ENCODE peak calls at places on chromosome 12, in five cellular contexts. L, W, E, Y and I are unnamed samples. For H3K4me1, the result is how much of the 10 kb centered on the place peaks cover.

GRCh38 chr12:10031318-10031717 is 836 bp downstream of the CLEC9A start:
- DNase-seq in Y (no peak), E (no peak), L (no peak), W (no peak), I (no peak)

GRCh38 chr12:103456006-103456405 is 39.8 kb downstream of the C12orf42 start:
- DNase-seq in L (no peak), W (no peak), E (no peak), Y (no peak), I (no peak)

GRCh38 chr12:6141048-6141447 is 16.6 kb upstream of the VWF start:
- DNase-seq in E (peak), W (no peak), Y (peak), L (no peak), I (peak)

GRCh38 chr12:11433664-11434063 is 38.3 kb upstream of the PRB2 start:
- DNase-seq in L (no peak), Y (no peak), E (no peak), W (no peak), I (no peak)

GRCh38 chr12:62001424-62001823 is 258.8 kb upstream of the USP15 start:
- DNase-seq in L (no peak), W (no peak), Y (no peak), E (no peak), I (no peak)

GRCh38 chr12:101040936-101041335 is 169.1 kb downstream of the SLC5A8 start:
- DNase-seq in L (no peak), W (no peak), E (no peak), Y (no peak), I (no peak)

GRCh38 chr12:33439587-33440011 is at the start of gene SYT10:
- DNase-seq in E (no peak), W (no peak), Y (no peak), L (no peak), I (peak)

GRCh38 chr12:53997324-53998173 is 2.4 kb upstream of the HOXC9 start:
- DNase-seq in E (no peak), L (no peak), W (no peak), Y (no peak), I (no peak)

GRCh38 chr12:47458273-47458672 is 247.6 kb downstream of the RPAP3 start:
- DNase-seq in L (peak), Y (no peak), E (no peak), W (no peak), I (no peak)

GRCh38 chr12:3777206-3777809 is 24.4 kb upstream of the CRACR2A start:
- DNase-seq in L (peak), E (no peak), Y (no peak), W (no peak), I (no peak)

GRCh38 chr12:113837528-113838296 is 128.4 kb downstream of the RBM19 start:
- DNase-seq in L (no peak), W (no peak), Y (no peak), E (no peak), I (no peak)

GRCh38 chr12:131190965-131191364 is 237.3 kb downstream of the ADGRD1 start:
- DNase-seq in Y (no peak), E (no peak), W (no peak), L (no peak), I (no peak)

DNA sequence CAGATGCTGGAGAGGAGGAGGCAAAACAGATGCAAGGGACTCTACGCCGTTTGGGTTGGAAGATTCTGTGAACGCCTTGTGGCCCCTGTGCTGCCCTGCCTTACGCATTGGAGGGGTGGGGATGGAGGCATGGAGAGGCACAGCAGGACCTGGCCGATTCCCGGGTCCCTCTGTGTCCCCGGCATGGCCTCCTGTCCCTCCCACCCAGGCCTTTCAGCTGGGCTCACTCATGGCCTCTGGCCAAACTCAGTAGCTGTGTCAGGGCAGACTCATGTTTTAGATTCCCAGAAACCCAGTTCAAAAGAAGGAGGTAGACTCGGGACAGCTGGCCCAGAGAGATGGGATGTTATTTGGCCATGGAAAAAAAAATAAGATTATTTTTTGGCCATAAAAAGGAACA is 40.1 kb downstream of the TESC start:
- DNase-seq in L (no peak), W (no peak), E (no peak), Y (no peak), I (no peak)
- H3K4me1 ChIP-seq in L (under half), W (under half), E (under half), Y (under half), I (under half)

DNA sequence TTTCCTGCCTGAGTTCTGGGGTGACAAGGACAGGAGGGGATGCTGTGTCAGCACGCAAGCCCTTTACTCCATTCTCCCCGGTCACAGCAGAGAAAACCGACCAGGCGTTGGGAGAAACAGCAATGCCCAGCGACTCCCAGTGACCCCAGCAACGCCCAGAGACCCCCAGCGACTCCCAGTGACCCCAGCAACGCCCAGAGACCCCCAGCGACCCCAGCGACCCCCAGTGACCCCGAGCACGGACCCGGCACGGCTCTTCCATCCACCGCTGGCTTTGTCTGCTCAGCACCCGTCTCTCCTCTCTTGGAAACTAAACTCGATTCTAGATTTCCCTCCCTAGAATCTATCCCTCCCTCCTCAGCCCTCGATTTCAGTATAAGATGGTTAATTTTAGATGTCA is 38.5 kb upstream of the GALNT9 start:
- DNase-seq in W (peak), E (no peak), Y (no peak), L (no peak), I (peak)
- H3K4me1 ChIP-seq in W (under half), E (under half), Y (under half), L (under half), I (under half)

DNA sequence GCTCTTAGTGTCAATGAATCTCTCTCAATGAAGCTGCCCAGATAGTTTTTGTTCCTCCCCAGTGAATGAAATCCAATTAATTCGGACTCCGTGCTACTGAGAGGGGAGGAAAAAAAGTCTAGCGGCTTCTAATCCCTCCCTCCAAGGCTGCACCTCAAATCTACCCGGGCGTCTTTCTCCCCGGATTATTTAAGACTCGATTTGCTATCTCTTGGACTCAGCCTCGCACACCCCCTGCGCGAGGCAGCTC is 134 bp downstream of the DUSP6 start:
- DNase-seq in E (no peak), L (no peak), Y (no peak), W (no peak), I (no peak)
- H3K4me1 ChIP-seq in E (under half), L (under half), Y (under half), W (under half), I (under half)

DNA sequence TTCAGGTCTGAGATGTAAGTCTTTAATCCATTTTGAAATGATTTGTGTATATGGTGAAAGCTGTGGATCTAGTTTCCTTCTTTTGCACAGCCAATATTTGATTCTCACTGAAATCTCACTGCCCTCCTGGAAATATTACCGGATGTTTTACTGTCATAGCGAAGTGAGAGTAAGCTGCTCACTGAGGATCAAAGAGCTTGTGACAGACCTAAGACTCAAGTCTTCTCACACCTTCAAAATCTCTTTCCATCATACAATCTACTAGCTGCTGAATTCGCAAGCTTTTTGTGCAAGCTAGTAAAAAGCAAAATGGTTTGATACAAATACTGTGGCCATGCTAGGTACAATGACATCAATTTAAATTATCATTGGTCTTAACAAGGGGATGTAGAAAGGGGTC is 3.9 kb downstream of the LRRK2 start:
- DNase-seq in W (no peak), L (no peak), Y (no peak), E (no peak), I (no peak)
- H3K4me1 ChIP-seq in W (under half), L (under half), Y (under half), E (under half), I (under half)

DNA sequence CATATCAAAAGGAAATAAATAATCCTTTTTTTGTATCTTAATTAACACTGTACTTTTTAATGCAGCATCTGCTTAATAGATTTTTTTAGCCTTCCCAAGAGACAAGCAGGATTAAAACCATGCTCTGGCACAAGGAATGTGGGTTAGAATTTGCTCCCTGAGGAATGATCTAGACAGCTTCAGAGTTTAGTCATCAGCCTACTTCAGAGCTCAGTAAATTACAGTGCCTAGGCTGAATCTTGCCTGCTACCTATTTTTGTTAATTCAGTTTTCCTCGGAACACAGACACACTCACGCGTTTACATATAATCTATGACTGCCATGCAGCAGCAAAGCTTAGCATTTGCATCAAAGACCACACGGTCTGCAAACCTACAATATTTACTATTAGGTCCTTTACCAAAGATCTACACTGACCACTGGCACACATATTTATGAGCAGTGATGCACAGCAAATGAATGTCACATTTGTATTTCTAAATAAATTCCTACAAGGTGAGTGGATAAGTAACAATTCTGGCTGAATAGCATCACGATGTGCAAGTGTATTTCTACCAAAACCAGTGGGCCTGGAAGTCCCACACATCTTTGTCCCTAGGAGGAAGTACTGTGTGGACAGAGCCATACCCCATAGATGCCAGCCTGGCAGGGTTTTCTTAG is 309.8 kb upstream of the TMEM132C start:
- DNase-seq in W (no peak), L (no peak), E (no peak), Y (no peak), I (no peak)
- H3K4me1 ChIP-seq in W (under half), L (under half), E (under half), Y (under half), I (under half)

GRCh38 chr12:2343672-2344071 is 290.9 kb downstream of the CACNA1C start:
- DNase-seq in L (no peak), Y (no peak), E (no peak), W (no peak), I (no peak)

GRCh38 chr12:2344476-2344875 is 291.7 kb downstream of the CACNA1C start:
- DNase-seq in W (no peak), L (no peak), Y (no peak), E (no peak), I (no peak)

GRCh38 chr12:2345902-2346301 is 293.1 kb downstream of the CACNA1C start:
- DNase-seq in Y (no peak), L (no peak), W (no peak), E (no peak), I (no peak)

GRCh38 chr12:2346405-2346804 is 293.6 kb downstream of the CACNA1C start:
- DNase-seq in W (no peak), Y (no peak), E (no peak), L (no peak), I (no peak)

DNA sequence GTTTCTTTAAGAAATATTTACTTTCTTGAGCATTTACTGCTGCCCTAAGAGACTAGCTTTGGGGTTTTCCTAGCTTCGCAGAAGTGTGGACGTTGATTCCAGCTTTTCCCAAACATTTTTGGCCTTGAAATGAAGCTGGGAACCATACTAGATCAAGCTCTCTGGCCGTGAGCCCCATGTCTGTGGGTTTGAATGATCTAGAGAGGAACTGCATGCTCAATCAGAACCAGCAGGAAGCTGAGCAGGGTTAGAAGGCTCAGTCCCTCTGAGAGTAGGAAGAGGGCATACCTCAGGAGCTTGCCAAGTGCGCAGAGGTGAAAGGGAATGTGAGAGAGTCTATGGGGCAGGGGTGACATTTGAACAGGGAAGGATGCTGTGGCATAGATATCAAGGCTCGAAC is 292.1 kb downstream of the CACNA1C start:
- DNase-seq in W (no peak), E (no peak), L (no peak), Y (no peak), I (no peak)
- H3K4me1 ChIP-seq in W (half or more), E (under half), L (under half), Y (half or more), I (under half)

GRCh38 chr12:68611094-68611818 is 557 bp downstream of the RAP1B start:
- DNase-seq in L (peak), E (peak), W (peak), Y (peak), I (peak)
- H3K4me1 ChIP-seq in L (under half), E (under half), W (half or more), Y (under half), I (under half)

DNA sequence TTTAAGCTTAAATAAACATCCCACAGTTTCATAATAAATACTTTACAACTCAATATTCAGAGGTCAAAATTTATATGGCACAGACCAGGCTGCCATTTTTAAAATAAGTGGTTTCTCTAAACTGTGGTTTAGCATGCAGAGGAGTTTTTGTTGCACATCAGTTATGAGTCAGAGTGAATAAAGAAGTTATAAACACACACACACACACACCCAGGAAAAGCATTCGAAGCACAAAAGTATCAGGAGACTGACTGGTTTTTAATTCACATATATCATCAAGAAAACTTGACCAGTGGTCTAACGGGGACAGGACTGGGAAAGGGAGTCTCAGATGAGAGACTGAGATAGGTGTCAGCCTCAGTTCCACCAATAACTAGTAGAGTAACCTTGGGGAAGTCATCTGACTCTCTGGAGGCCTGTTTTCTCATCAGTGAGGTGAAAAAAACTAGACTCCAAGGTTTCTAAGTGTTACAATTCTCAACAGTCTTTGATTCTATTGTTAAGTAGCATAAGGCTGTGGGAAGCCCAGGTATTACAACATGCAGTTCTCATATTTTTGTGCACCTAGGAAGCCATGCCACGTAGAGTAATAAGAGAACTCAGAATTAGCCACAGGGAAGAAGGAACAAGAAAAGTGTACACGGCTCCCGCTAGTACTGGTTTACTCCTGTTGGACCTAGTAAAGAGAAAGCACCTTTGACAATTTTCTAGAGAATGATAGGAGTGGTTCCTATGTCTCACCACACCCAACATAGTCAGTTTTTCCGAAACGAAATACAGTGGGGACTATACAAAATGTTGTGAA is 5.2 kb downstream of the PPTC7 start:
- DNase-seq in W (no peak), L (peak), E (peak), Y (no peak), I (no peak)
- H3K4me1 ChIP-seq in W (half or more), L (half or more), E (half or more), Y (half or more), I (under half)

GRCh38 chr12:13211191-13211858 is 14.8 kb downstream of the EMP1 start:
- DNase-seq in W (no peak), L (no peak), E (no peak), Y (no peak), I (no peak)

GRCh38 chr12:13210022-13210539 is 13.6 kb downstream of the EMP1 start:
- DNase-seq in L (no peak), E (no peak), Y (no peak), W (no peak), I (no peak)

GRCh38 chr12:13210543-13211190 is 14.1 kb downstream of the EMP1 start:
- DNase-seq in Y (no peak), L (no peak), E (no peak), W (no peak), I (no peak)

GRCh38 chr12:13209279-13210021 is 12.9 kb downstream of the EMP1 start:
- DNase-seq in E (no peak), W (no peak), L (no peak), Y (no peak), I (no peak)

DNA sequence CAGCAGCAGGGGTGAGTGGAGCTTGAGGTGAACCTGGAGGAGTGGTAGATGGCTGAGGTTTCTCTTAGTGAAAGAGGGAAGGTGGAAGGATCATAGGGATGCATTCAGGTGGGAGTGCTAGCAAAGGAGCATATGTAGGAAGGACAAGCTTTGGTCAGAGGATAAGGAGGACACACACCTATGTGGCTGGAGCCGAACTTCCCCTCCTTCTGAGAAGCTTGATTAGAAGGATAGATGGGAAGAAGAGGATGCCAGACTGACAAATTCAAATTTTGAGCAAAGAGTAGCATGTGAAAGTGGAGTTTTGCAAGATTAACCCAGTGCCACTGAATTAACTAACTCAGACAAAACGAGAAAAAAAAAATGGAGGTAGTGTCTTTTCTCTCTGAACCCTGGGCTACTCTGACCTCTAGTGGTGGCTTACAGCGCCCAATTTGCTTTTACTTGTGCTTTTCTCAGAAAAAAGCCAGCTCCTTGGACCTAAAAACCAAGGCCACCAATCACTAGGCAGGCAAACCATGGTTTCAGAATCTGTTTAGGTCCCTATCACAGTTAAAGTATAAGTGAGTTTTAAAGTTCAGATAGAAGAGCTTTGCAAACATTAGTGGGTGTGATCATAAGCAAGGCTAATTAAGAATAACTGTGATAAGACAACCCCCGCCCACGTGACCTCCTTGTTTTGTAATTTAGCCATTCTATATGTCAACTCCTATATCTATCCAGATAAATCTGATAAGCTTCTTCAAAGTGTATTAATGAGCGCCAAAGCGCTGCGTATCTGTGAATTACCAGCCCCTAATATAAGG is 15.5 kb downstream of the EMP1 start:
- DNase-seq in W (no peak), E (peak), L (peak), Y (peak), I (no peak)
- H3K4me1 ChIP-seq in W (under half), E (under half), L (under half), Y (under half), I (under half)